ENCODE peak calls at places on chromosomes 13 and 19, in nine cellular contexts. V is BE2C, Z is retinal pigment epithelial cell, P is AG04450, I is H1, R is psoas muscle, E is mammary epithelial cell, G is glutamatergic neuron, C is pancreas. F is an unnamed sample.

GRCh38 chr13:107644136-107644535 is 571.2 kb downstream of the LIG4 start:
- DNase-seq in V (no peak), Z (no peak), P (no peak), I (no peak), R (no peak), E (no peak), G (no peak), C (no peak), F (no peak)

GRCh38 chr13:99280166-99280565 is 22.0 kb upstream of the GPR18 start:
- DNase-seq in V (no peak), Z (no peak), P (no peak), I (no peak), R (no peak), E (peak; percentile 24), G (no peak), C (no peak), F (no peak)

GRCh38 chr13:72932250-72932649 is 126.6 kb upstream of the KLF5 start:
- DNase-seq in V (no peak), Z (no peak), P (no peak), I (no peak), R (no peak), E (no peak), G (no peak), C (no peak), F (no peak)

GRCh38 chr13:30923423-30923822 is 9.0 kb upstream of the TEX26 start:
- DNase-seq in V (no peak), Z (no peak), P (no peak), I (no peak), R (no peak), E (peak; percentile 10), G (no peak), C (no peak), F (no peak)

GRCh38 chr13:99227909-99228688 is 27.4 kb downstream of the UBAC2 start:
- DNase-seq in V (no peak), Z (no peak), P (no peak), I (no peak), R (peak; percentile 51), E (no peak), G (no peak), C (no peak), F (no peak)

GRCh38 chr13:19185086-19185864 is 3.7 kb upstream of the TUBA3C start:
- DNase-seq in V (no peak), Z (no peak), P (no peak), I (no peak), R (no peak), E (no peak), G (no peak), C (no peak), F (no peak)

GRCh38 chr19:49499030-49499670 is 2.9 kb downstream of the RPS11 start:
- DNase-seq in V (no peak), Z (no peak), P (no peak), I (no peak), R (no peak), E (no peak), G (no peak), C (no peak), F (no peak)

GRCh38 chr13:76586842-76587241 is 299.4 kb downstream of the KCTD12 start:
- DNase-seq in V (no peak), Z (no peak), P (no peak), I (no peak), R (no peak), E (no peak), G (no peak), C (no peak), F (no peak)

GRCh38 chr19:38013913-38014575 is 107.0 kb downstream of the SIPA1L3 start:
- DNase-seq in V (no peak), Z (no peak), P (no peak), I (no peak), R (no peak), E (no peak), G (no peak), C (no peak), F (no peak)

GRCh38 chr19:29843180-29844051 is 31.6 kb downstream of the CCNE1 start:
- DNase-seq in V (no peak), Z (no peak), P (no peak), I (peak; percentile 63), R (peak; percentile 27), E (no peak), G (peak; percentile 31), C (peak; percentile 22), F (peak; percentile 43)

GRCh38 chr13:25973576-25973975 is 78.2 kb downstream of the SHISA2 start:
- DNase-seq in V (no peak), Z (no peak), P (no peak), I (no peak), R (no peak), E (no peak), G (no peak), C (no peak), F (no peak)

GRCh38 chr13:97284558-97284957 is 62.4 kb downstream of the MBNL2 start:
- DNase-seq in V (no peak), Z (no peak), P (no peak), I (no peak), R (no peak), E (no peak), G (no peak), C (no peak), F (no peak)

GRCh38 chr13:76383671-76384461 is 502.3 kb downstream of the KCTD12 start:
- DNase-seq in V (no peak), Z (peak; percentile 24), P (peak; percentile 90), I (no peak), R (no peak), E (peak; percentile 77), G (no peak), C (peak; percentile 17), F (no peak)

GRCh38 chr19:14514215-14514871 is 3.9 kb downstream of the DNAJB1 start:
- DNase-seq in V (no peak), Z (no peak), P (no peak), I (no peak), R (no peak), E (no peak), G (no peak), C (no peak), F (no peak)

GRCh38 chr13:40503966-40504591 is 162.4 kb downstream of the FOXO1 start:
- DNase-seq in V (no peak), Z (no peak), P (no peak), I (no peak), R (no peak), E (peak; percentile 96), G (no peak), C (peak; percentile 5), F (no peak)

GRCh38 chr13:87669379-87669978 is 1.7 kb upstream of the SLITRK5 start:
- DNase-seq in V (peak; percentile 40), Z (no peak), P (no peak), I (no peak), R (no peak), E (no peak), G (no peak), C (no peak), F (peak; percentile 31)

GRCh38 chr19:47507924-47508553 is 6.8 kb downstream of the NAPA start:
- DNase-seq in V (no peak), Z (no peak), P (no peak), I (no peak), R (no peak), E (no peak), G (no peak), C (no peak), F (no peak)
- TF ChIP-seq CTCF in V (peak; percentile 37), Z (no peak), P (no peak), I (peak; percentile 13), R (no peak), E (no peak), G (no peak), C (no peak), F (no peak)

GRCh38 chr13:92187378-92187989 is 789.1 kb downstream of the GPC5 start:
- DNase-seq in V (peak; percentile 25), Z (no peak), P (no peak), I (no peak), R (no peak), E (peak; percentile 7), G (no peak), C (no peak), F (peak; percentile 44)
- TF ChIP-seq CTCF in V (peak; percentile 90), Z (peak; percentile 81), P (peak; percentile 91), I (peak; percentile 60), R (peak; percentile 58), E (peak; percentile 89), G (peak; percentile 92), C (peak; percentile 82), F (peak; percentile 83)

DNA sequence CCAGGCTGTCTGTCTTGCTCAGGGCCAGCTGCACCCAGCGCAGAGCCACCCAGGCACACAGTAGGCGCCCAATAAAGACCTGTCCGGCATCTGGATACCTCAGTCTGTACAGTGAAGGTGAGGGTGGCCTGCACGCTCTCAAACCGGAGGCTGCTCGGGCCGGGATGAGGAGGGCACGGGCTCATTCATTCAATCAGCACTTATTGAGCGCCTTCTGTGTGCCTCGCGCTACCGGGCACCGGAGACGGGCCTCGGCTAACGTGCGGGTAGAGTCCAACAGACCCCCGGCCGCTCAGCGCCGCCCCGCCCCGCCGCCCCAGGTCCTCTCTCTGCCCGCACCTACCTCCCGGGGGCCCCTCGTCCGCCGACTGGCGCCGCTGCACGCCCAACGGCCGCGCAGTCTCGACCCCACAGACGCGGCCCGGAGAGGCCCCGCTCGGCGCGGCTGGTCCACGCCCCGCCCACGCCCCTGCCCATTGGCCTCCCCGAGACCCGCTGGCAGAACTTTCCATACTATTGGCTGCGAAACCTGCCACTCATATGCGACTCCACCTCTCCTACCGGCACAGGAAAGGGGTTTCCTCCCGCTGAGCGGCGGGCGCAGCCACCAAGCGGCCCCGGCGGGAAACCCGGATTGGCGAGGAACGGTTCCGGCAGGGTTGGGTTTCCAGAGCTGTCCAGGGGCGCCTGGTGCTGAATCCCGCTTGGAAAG is at the start of gene SLC39A3:
- DNase-seq in V (peak; percentile 99), Z (peak; percentile 94), P (peak; percentile 98), I (peak; percentile 100), R (peak; percentile 98), E (peak; percentile 96), G (peak; percentile 99), C (peak; percentile 99), F (peak; percentile 100)
- TF ChIP-seq CTCF in V (no peak), Z (peak; percentile 19), P (peak; percentile 19), I (no peak), R (no peak), E (no peak), G (no peak), C (peak; percentile 10), F (no peak)

GRCh38 chr19:45112111-45112827 is 19.3 kb downstream of the PPP1R37 start:
- DNase-seq in V (no peak), Z (no peak), P (no peak), I (no peak), R (no peak), E (no peak), G (no peak), C (no peak), F (no peak)
- TF ChIP-seq CTCF in V (peak; percentile 23), Z (peak; percentile 17), P (no peak), I (no peak), R (no peak), E (peak; percentile 11), G (no peak), C (no peak), F (no peak)

GRCh38 chr13:27359203-27359821 is 65.1 kb upstream of the GTF3A start:
- DNase-seq in V (peak; percentile 75), Z (no peak), P (peak; percentile 54), I (no peak), R (peak; percentile 47), E (peak; percentile 35), G (peak; percentile 82), C (peak; percentile 53), F (peak; percentile 76)
- TF ChIP-seq CTCF in V (peak; percentile 89), Z (peak; percentile 82), P (peak; percentile 89), I (peak; percentile 80), R (peak; percentile 77), E (peak; percentile 70), G (peak; percentile 63), C (peak; percentile 60), F (peak; percentile 84)

GRCh38 chr19:40571005-40571318 is 5.7 kb upstream of the SHKBP1 start:
- DNase-seq in V (no peak), Z (no peak), P (no peak), I (no peak), R (no peak), E (no peak), G (no peak), C (no peak), F (no peak)
- TF ChIP-seq CTCF in V (no peak), Z (no peak), P (no peak), I (no peak), R (no peak), E (no peak), G (no peak), C (no peak), F (no peak)

F was measured in GM13977.